ENCODE peak calls at places on chromosomes 11 and 22, in seven cellular contexts. W is colonic mucosa, H is mammary epithelial cell, P is mesendoderm, Z is neural progenitor cell, I is fibroblast of lung, O is PC-3. Q is an unnamed sample.

GRCh38 chr11:135009125-135009524 is 597.1 kb upstream of the B3GAT1 start:
- DNase-seq in W (no peak), H (no peak), P (no peak), Z (no peak), I (no peak), O (no peak), Q (no peak)

GRCh38 chr22:22019659-22020424 is 37.3 kb upstream of the TOP3B start:
- DNase-seq in W (no peak), H (peak; percentile 74), P (no peak), Z (no peak), I (no peak), O (no peak), Q (no peak)

GRCh38 chr11:114964676-114965214 is 286.4 kb downstream of the NXPE2 start:
- DNase-seq in W (no peak), H (no peak), P (no peak), Z (no peak), I (no peak), O (no peak), Q (no peak)

GRCh38 chr11:2574043-2574552 is 125.7 kb downstream of the KCNQ1OT1 start:
- DNase-seq in W (no peak), H (no peak), P (no peak), Z (no peak), I (no peak), O (no peak), Q (no peak)

GRCh38 chr22:32080904-32081303 is 37.8 kb downstream of the SLC5A1 start:
- DNase-seq in W (peak; percentile 37), H (peak; percentile 66), P (peak; percentile 80), Z (peak; percentile 56), I (peak; percentile 44), O (peak; percentile 60), Q (peak; percentile 58)

GRCh38 chr11:6544921-6545850 is 48.1 kb downstream of the DNHD1 start:
- DNase-seq in W (no peak), H (no peak), P (no peak), Z (no peak), I (peak; percentile 43), O (no peak), Q (no peak)

GRCh38 chr11:111569476-111569875 is 29.0 kb downstream of the LAYN start:
- DNase-seq in W (no peak), H (no peak), P (no peak), Z (no peak), I (peak; percentile 57), O (no peak), Q (no peak)

GRCh38 chr22:27564806-27565205 is 236.8 kb downstream of the MN1 start:
- DNase-seq in W (no peak), H (peak; percentile 19), P (no peak), Z (no peak), I (no peak), O (peak; percentile 42), Q (no peak)

GRCh38 chr11:27485930-27486773 is 13.6 kb upstream of the LGR4 start:
- DNase-seq in W (peak; percentile 74), H (peak; percentile 42), P (peak; percentile 57), Z (peak; percentile 56), I (peak; percentile 42), O (peak; percentile 85), Q (peak; percentile 88)

GRCh38 chr22:50498322-50498861 is 9.1 kb downstream of the LMF2 start:
- DNase-seq in W (peak; percentile 88), H (peak; percentile 66), P (peak; percentile 85), Z (peak; percentile 86), I (peak; percentile 36), O (peak; percentile 63), Q (peak; percentile 64)

GRCh38 chr22:37401401-37401859 is 25.8 kb downstream of the ELFN2 start:
- DNase-seq in W (peak; percentile 24), H (no peak), P (no peak), Z (no peak), I (peak; percentile 62), O (no peak), Q (no peak)

GRCh38 chr11:8719260-8720190 is 36.9 kb downstream of the RPL27A start:
- DNase-seq in W (no peak), H (peak; percentile 77), P (peak; percentile 88), Z (no peak), I (peak; percentile 98), O (peak; percentile 96), Q (peak; percentile 94)

GRCh38 chr11:80584661-80585060 is 1143.8 kb upstream of the TENM4 start:
- DNase-seq in W (no peak), H (no peak), P (no peak), Z (no peak), I (no peak), O (no peak), Q (no peak)

GRCh38 chr11:10878408-10879214 is 20.8 kb upstream of the ZBED5 start:
- DNase-seq in W (peak; percentile 61), H (peak; percentile 52), P (peak; percentile 90), Z (peak; percentile 70), I (peak; percentile 58), O (peak; percentile 79), Q (peak; percentile 72)

GRCh38 chr22:36197065-36197440 is 4.6 kb downstream of the APOL4 start:
- DNase-seq in W (no peak), H (no peak), P (peak; percentile 94), Z (peak; percentile 100), I (peak; percentile 56), O (no peak), Q (peak; percentile 81)

GRCh38 chr11:124170801-124171586 is 12.2 kb upstream of the OR10D3 start:
- DNase-seq in W (no peak), H (no peak), P (no peak), Z (no peak), I (no peak), O (peak; percentile 34), Q (no peak)

GRCh38 chr11:64868904-64869570 is 9.4 kb downstream of the EHD1 start:
- DNase-seq in W (no peak), H (peak; percentile 96), P (no peak), Z (no peak), I (peak; percentile 96), O (peak; percentile 97), Q (peak; percentile 60)

GRCh38 chr11:47225552-47226137 is 10.9 kb downstream of the DDB2 start:
- DNase-seq in W (no peak), H (no peak), P (no peak), Z (no peak), I (no peak), O (no peak), Q (peak; percentile 86)

GRCh38 chr11:7597620-7598019 is 75.7 kb downstream of the CYB5R2 start:
- DNase-seq in W (peak; percentile 89), H (peak; percentile 92), P (no peak), Z (no peak), I (no peak), O (peak; percentile 83), Q (no peak)

GRCh38 chr11:111946499-111946898 is 9.4 kb downstream of the DIXDC1 start:
- DNase-seq in W (no peak), H (no peak), P (no peak), Z (no peak), I (no peak), O (no peak), Q (no peak)

GRCh38 chr11:131889760-131890620 is 519.6 kb downstream of the NTM start:
- DNase-seq in W (no peak), H (no peak), P (peak; percentile 79), Z (peak; percentile 46), I (peak; percentile 42), O (no peak), Q (no peak)

GRCh38 chr22:45997077-45997774 is 20.3 kb upstream of the WNT7B start:
- DNase-seq in W (peak; percentile 75), H (peak; percentile 36), P (peak; percentile 48), Z (peak; percentile 62), I (peak; percentile 97), O (peak; percentile 64), Q (peak; percentile 84)

GRCh38 chr22:40446203-40446602 is 75.8 kb downstream of the SGSM3 start:
- DNase-seq in W (no peak), H (no peak), P (no peak), Z (no peak), I (no peak), O (no peak), Q (no peak)
- H3K4me1 ChIP-seq in W (no peaks in the 10 kb centered on the region), H (peaks cover 8% of the 10 kb centered on the region), P (peaks cover under 1% of the 10 kb centered on the region), Z (no peaks in the 10 kb centered on the region), I (peaks cover 11% of the 10 kb centered on the region), O (no peaks in the 10 kb centered on the region), Q (peaks cover 45% of the 10 kb centered on the region)

DNA sequence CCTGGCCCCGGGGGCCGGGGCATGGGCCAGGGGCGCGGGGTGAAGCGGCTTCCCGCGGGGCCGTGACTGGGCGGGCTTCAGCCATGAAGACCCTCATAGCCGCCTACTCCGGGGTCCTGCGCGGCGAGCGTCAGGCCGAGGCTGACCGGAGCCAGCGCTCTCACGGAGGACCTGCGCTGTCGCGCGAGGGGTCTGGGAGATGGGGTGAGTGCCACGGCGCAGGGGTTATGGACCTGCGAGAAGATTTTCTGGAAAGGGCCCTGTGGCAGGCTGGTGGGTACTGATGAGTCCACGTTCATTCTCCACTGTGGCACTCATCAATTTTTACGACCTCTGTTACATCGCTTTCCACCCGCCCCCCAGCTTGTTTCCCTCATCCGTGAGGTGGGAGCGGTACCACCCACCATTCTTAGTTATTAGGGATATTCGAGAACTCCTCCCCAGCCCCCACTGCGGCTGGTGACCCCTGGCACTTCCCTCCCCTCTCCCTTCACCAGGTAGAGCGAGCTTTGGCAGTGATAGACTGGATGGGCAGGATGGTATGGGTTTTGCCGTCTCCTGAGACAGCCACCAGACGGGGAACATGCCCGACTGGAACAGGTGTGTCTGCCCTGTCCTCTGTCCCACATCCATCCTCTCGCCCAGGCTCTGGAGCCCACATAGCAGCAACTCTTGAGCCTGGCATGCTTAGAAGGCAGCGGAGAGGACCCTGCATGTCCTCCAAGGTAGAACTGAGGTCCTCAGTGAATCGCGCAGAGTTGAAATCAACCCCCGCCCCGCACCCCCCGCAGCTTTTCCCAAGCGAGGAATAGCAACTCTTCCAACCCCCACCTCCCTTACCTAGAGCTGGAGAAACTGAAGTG is 562 bp downstream of the DGAT2 start:
- DNase-seq in W (peak; percentile 28), H (no peak), P (peak; percentile 56), Z (no peak), I (no peak), O (peak; percentile 39), Q (no peak)
- H3K9ac ChIP-seq in W (peak overlapping the region; percentile 62), H (no peak overlapping the region), P (no peak overlapping the region), Z (no peak overlapping the region), I (peak overlapping the region; percentile 17), O (peak overlapping the region; percentile 91), Q (peak overlapping the region; percentile 92)

DNA sequence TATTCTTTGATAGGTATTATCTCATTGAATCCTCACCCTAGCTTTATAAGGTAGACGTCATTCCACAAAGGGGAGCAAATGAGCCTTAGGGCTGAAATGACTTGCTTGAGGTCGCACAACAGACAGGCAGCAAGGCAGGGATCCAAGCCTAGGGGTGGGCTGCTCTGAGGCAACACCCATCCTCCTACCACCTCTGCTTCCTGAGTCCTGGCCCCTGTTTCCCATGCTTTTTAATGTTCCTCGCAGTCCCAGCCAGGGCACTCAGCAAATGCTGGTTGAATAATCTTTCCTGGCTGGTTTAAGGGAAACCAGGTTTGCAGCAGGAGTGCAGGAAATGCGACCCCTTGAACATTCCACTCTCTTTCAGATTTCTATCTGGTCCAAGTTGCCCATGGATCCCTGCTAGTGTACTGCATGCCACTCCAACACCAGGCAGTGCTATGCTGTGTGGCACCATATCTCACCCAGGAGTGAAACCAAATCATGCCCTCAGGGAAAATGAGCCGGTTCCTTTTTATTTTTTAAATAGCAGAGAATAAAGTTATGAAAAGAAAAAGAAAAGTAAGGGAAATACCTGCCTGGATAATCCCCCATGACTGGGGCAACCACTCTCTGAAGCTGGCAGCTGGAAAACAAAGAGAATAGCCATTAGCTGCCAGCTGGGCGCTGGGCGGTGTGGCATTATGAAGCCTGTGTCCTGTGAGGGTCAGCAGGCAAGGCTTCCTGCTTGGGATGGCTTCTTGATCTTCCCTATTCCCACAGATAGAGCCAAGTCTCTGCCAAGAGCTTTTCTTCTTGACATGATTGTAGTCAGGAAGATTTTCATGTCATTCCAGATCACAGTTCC is 21.8 kb downstream of the MICAL2 start:
- DNase-seq in W (no peak), H (no peak), P (no peak), Z (no peak), I (no peak), O (no peak), Q (no peak)
- H3K4me3 ChIP-seq in W (no peak overlapping the region), H (no peak overlapping the region), P (no peak overlapping the region), Z (no peak overlapping the region), I (no peak overlapping the region), O (no peak overlapping the region), Q (no peak overlapping the region)

GRCh38 chr11:45079075-45079444 is 67.4 kb upstream of the PRDM11 start:
- DNase-seq in W (no peak), H (no peak), P (no peak), Z (peak; percentile 62), I (no peak), O (no peak), Q (no peak)
- H3K4me1 ChIP-seq in W (peaks cover 4% of the 10 kb centered on the region), H (no peaks in the 10 kb centered on the region), P (peaks cover 5% of the 10 kb centered on the region), Z (peaks cover 56% of the 10 kb centered on the region), I (peaks cover 3% of the 10 kb centered on the region), O (no peaks in the 10 kb centered on the region), Q (no peaks in the 10 kb centered on the region)